ENCODE peak calls at places on chromosomes 4 and X, in five cellular contexts. U, Y, R, A and E are unnamed samples.

GRCh38 chr4:17059192-17059634 is 160.8 kb upstream of the LDB2 start:
- DNase-seq in U (no peak), Y (no peak), R (no peak), A (peak), E (no peak)

GRCh38 chrX:45598841-45599240 is 398.2 kb upstream of the DIPK2B start:
- DNase-seq in U (no peak), Y (no peak), R (no peak), A (peak), E (no peak)

GRCh38 chr4:179536694-179537093 is 2094.5 kb upstream of the AGA start:
- DNase-seq in U (peak), Y (no peak), R (no peak), A (no peak), E (no peak)

GRCh38 chrX:120857240-120857639 is 18.4 kb downstream of the CT47B1 start:
- DNase-seq in U (peak), Y (no peak), R (peak), A (no peak), E (no peak)

GRCh38 chr4:182504440-182504839 is 261.2 kb downstream of the TENM3 start:
- DNase-seq in U (no peak), Y (no peak), R (no peak), A (no peak), E (no peak)

GRCh38 chr4:8097141-8097541 is 61.5 kb downstream of the ABLIM2 start:
- DNase-seq in U (no peak), Y (no peak), R (no peak), A (no peak), E (no peak)

GRCh38 chr4:59161249-59161648 is 2038.9 kb upstream of the ADGRL3 start:
- DNase-seq in U (peak), Y (no peak), R (no peak), A (no peak), E (no peak)

GRCh38 chr4:113673450-113673849 is 88.1 kb downstream of the CAMK2D start:
- DNase-seq in U (peak), Y (no peak), R (peak), A (no peak), E (peak)

GRCh38 chr4:15488658-15489470 is 19.2 kb downstream of the CC2D2A start:
- DNase-seq in U (no peak), Y (peak), R (no peak), A (peak), E (no peak)

GRCh38 chr4:56906534-56906933 is 1.2 kb upstream of the REST start:
- DNase-seq in U (peak), Y (no peak), R (no peak), A (peak), E (no peak)

GRCh38 chr4:3331511-3332394 is 38.9 kb downstream of the RGS12 start:
- DNase-seq in U (no peak), Y (no peak), R (no peak), A (no peak), E (no peak)

GRCh38 chr4:103904126-103904525 is 184.3 kb upstream of the TACR3 start:
- DNase-seq in U (no peak), Y (no peak), R (no peak), A (peak), E (no peak)

DNA sequence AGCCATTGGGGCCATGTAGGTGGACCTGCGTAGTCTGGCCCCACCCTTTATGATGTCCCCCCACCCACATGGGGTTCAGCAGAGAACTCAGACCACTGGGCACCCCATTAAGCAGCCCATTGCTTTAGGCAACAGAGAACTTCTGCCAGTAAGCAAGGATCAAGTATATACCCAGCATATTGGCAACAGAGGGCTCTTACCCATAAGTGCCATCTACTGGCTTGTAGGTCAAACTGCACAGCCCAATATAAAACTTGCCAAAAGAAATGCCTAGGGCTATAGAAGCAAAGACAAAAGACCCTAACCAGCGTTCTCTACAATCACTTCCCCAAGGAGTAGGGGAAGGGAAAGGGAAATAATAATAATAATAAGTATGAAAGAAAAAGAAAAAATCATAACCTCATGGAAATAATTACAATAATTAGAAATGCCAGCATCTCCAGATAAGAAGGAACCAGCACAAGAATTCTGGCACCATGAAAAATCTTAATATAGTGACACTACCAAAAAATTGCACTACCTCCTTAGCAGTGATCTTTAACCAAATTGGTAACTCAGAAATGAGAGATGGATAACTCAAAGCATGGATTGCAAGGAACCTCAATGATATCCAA is 1090.7 kb downstream of the FAT4 start:
- DNase-seq in U (peak), Y (no peak), R (peak), A (peak), E (no peak)
- TF ChIP-seq CTCF in U (peak), Y (peak), R (peak), A (peak), E (no peak)

DNA sequence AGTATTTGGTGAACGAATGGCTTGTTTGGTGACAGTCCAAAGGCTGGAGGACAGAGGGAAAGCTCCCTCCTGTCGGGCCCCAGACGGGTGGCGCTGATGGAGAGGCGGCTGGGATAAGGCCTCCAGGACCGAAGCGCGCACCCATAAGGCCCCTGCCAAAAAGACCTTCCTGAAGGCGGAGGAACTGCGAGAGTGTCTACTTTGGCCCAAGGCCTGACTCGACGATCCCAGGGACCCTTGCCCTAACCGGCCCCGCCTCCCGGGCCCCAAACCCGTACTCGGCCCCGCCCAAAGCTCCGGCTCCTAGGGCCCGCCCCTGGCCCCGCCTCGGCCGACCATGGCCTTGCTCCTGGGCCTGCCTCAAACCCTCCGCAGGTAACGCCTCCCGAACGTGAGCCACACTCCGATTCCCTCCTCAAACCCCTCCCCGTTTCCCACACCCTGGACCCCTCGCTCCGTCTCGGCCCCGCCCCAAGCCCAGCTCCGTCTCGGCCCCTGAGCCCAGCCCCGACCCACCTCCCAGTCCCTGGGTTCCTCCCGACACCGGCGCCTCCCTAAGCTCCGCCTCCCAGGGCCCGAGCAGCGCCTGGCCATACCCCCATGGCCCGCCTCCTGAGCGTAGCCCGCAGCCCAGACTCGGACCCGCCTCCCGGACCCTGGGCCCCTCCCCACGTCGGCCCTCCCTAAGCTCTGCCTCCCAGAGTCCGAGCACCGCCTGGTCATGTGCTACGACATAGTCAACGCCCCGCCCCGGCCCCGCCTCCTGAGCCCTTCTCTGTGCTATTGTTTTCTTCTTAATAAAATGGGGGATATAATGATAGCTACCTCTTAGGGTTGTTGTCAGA is 90.0 kb upstream of the DRD5 start:
- DNase-seq in U (peak), Y (no peak), R (peak), A (peak), E (peak)
- TF ChIP-seq CTCF in U (no peak), Y (no peak), R (no peak), A (no peak), E (no peak)

DNA sequence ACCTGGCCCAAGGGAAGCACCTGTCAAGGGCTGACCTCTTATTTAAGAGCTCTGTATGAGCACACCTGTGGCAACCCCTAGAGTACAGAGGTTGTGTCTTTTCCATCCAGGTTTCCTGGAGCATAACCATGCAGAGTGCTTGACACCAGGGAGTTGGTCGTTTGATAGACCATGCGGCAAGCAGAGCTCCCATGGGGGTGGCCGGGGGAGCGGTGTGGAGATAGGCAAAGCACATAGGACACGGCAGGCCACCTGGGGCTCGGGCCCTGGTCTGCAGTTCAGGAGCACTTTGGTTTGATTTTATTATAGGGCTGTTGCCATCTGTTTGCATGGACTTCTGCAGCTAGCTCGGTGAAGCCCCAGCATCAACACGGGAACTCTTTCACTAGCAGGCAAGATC is 95.0 kb upstream of the MTM1 start:
- DNase-seq in U (no peak), Y (no peak), R (no peak), A (no peak), E (no peak)
- TF ChIP-seq CTCF in U (no peak), Y (no peak), R (no peak), A (no peak), E (no peak)

DNA sequence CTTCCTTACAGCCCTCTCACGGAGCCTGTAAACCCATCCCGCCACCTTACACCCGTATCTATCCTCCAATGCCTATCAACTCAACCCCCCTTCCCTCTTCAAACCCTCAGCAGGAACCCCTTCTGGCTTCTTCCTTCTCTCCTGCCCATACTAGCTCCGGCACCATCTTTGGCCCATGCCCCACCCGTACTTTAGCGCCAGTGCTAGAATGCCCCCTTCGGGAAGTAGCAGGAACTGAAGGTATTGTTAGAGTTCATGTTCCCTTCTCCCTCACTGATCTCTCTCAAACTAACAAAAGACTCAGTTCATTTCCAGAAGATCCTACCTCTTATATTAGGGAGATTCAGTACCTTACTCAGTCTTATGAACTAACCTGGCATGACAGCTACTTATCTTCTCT is 2.7 kb upstream of the UGT2B15 start:
- DNase-seq in U (peak), Y (no peak), R (no peak), A (no peak), E (no peak)
- TF ChIP-seq CTCF in U (peak), Y (no peak), R (no peak), A (no peak), E (no peak)

GRCh38 chr4:2320152-2320551 is 58.2 kb upstream of the MXD4 start:
- DNase-seq in U (no peak), Y (no peak), R (no peak), A (no peak), E (no peak)

GRCh38 chr4:2321279-2322196 is 59.6 kb upstream of the MXD4 start:
- DNase-seq in U (no peak), Y (no peak), R (no peak), A (no peak), E (no peak)

GRCh38 chr4:2320746-2321145 is 58.8 kb upstream of the MXD4 start:
- DNase-seq in U (no peak), Y (no peak), R (no peak), A (no peak), E (no peak)

GRCh38 chr4:2318476-2318875 is 56.6 kb upstream of the MXD4 start:
- DNase-seq in U (no peak), Y (no peak), R (no peak), A (no peak), E (no peak)

DNA sequence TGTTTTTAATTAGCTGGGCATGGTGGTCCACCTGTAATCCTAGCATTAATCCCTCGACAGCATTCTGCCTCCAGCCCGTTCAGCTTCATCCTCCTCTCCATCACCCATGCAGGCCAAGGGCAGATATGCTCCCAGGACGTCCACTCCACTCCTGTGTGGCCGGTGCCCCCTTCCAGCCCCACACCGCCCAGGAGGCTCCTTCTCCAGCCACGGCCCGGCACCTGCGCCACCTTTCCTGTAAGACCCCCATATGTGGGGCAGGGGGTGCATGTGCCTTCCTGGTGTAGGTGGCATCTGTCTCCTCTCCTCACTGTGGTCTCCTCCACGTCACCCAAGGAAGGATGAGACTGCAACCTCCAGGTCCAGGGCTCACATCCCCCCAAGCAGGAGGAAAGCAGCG is 57.0 kb upstream of the MXD4 start:
- DNase-seq in U (no peak), Y (no peak), R (no peak), A (no peak), E (no peak)
- TF ChIP-seq CTCF in U (no peak), Y (no peak), R (no peak), A (no peak), E (no peak)

DNA sequence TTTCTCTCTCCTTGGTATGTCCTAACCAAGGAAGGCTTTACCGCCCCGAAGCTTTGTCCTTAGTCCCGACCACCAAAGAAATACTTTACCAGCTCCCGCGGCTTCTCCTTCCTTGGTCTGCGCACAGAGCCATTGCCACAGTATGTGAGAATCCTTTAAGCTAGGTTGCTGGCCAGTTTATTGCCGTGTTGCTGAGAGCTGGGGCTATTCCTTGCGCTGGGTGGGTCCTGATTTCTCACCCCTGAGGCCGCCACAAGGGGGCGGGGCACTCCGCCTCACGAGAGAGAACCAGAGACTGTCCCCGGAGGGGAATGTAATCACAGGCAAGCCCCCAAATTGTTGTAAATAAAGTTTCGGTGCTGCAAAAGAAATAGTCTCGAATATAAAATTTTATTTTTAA is 331.0 kb upstream of the PCDH10 start:
- DNase-seq in U (peak), Y (no peak), R (no peak), A (no peak), E (no peak)
- TF ChIP-seq CTCF in U (peak), Y (no peak), R (no peak), A (no peak), E (no peak)

GRCh38 chr4:129167640-129168260 is 71.8 kb downstream of the C4orf33 start:
- DNase-seq in U (peak), Y (no peak), R (no peak), A (peak), E (peak)
- TF ChIP-seq CTCF in U (peak), Y (peak), R (no peak), A (no peak), E (no peak)

GRCh38 chr4:77022581-77023133 is 53.1 kb downstream of the CCNI start:
- DNase-seq in U (peak), Y (no peak), R (no peak), A (peak), E (no peak)
- TF ChIP-seq CTCF in U (no peak), Y (no peak), R (no peak), A (no peak), E (no peak)